ENCODE peak calls at places on chromosomes 1 and 21, in ten cellular contexts. G is mesendoderm; P is posterior vena cava; L is lower lobe of right lung; D is activated gamma-delta T cell treated with Interleukin-2 at 50 U/mL for 16 hours; Y is stomach; X is MV-4-11; K is WTC11; N is T-helper 2 cell; J is activated T-helper 9 cell treated with anti-CD3 and anti-CD28 coated beads, Interleukin-2, amount 50 U/mL, for 16 hours. F is an unnamed sample.

GRCh38 chr1:15360681-15361080 is 49.0 kb upstream of the EFHD2 start:
- DNase-seq in P (no peak), L (no peak), Y (no peak), G (no peak), D (no peak), N (no peak), J (no peak), K (no peak), X (no peak), F (no peak)

GRCh38 chr1:66503841-66504470 is 30.0 kb upstream of the SGIP1 start:
- DNase-seq in J (no peak), D (no peak), L (no peak), N (no peak), G (peak; percentile 73), P (no peak), X (peak; percentile 45), Y (peak; percentile 35), K (peak; percentile 59), F (no peak)

GRCh38 chr1:3926956-3927355 is 26.9 kb upstream of the C1orf174 start:
- DNase-seq in K (no peak), G (no peak), X (no peak), J (no peak), Y (no peak), L (no peak), N (no peak), P (no peak), D (no peak), F (no peak)

GRCh38 chr1:25190260-25190659 is 42.0 kb downstream of the SYF2 start:
- DNase-seq in D (no peak), K (no peak), X (no peak), N (no peak), J (no peak), L (no peak), Y (no peak), P (no peak), G (no peak), F (no peak)

GRCh38 chr21:16533692-16534407 is 804.1 kb downstream of the USP25 start:
- DNase-seq in K (no peak), L (no peak), X (no peak), J (no peak), D (no peak), N (no peak), P (no peak), Y (no peak), G (no peak), F (no peak)

GRCh38 chr1:53393325-53393792 is 65.5 kb upstream of the LRP8 start:
- DNase-seq in N (peak; percentile 31), G (peak; percentile 80), Y (peak; percentile 81), P (peak; percentile 91), X (peak; percentile 6), J (peak; percentile 61), D (peak; percentile 73), L (peak; percentile 78), K (peak; percentile 87), F (no peak)

GRCh38 chr1:33137800-33138199 is 44.0 kb downstream of the TRIM62 start:
- DNase-seq in K (peak; percentile 86), Y (peak; percentile 32), N (no peak), X (no peak), G (peak; percentile 79), D (peak; percentile 34), J (no peak), L (no peak), P (peak; percentile 83), F (peak; percentile 11)

GRCh38 chr1:40431385-40431784 is 18.9 kb upstream of the ZFP69B start:
- DNase-seq in G (no peak), L (no peak), D (no peak), N (no peak), P (no peak), Y (no peak), J (no peak), X (no peak), K (no peak), F (no peak)

GRCh38 chr1:86861424-86861823 is 52.5 kb downstream of the SELENOF start:
- DNase-seq in Y (no peak), L (no peak), K (no peak), P (no peak), G (no peak), X (no peak), D (no peak), J (no peak), N (no peak), F (no peak)

GRCh38 chr1:95863086-95863485 is 629.1 kb downstream of the RWDD3 start:
- DNase-seq in P (no peak), N (no peak), D (no peak), Y (no peak), J (no peak), X (no peak), G (no peak), K (no peak), L (no peak), F (no peak)

GRCh38 chr1:157312270-157312812 is 174.1 kb upstream of the ETV3 start:
- DNase-seq in P (no peak), D (no peak), J (no peak), Y (no peak), G (peak; percentile 21), N (no peak), K (no peak), L (no peak), X (no peak), F (no peak)

GRCh38 chr1:109392788-109393580 is 4.7 kb downstream of the SORT1 start:
- DNase-seq in X (peak; percentile 64), Y (peak; percentile 65), N (no peak), K (no peak), D (no peak), P (no peak), G (no peak), L (peak; percentile 78), J (no peak), F (no peak)

GRCh38 chr1:192669174-192669573 is 33.2 kb downstream of the RGS13 start:
- DNase-seq in K (no peak), Y (no peak), X (no peak), G (no peak), L (no peak), D (no peak), N (no peak), J (no peak), P (no peak), F (no peak)

GRCh38 chr1:53110370-53111072 is 31.9 kb downstream of the SLC1A7 start:
- DNase-seq in N (no peak), P (no peak), K (no peak), Y (peak; percentile 48), J (no peak), G (no peak), D (no peak), L (peak; percentile 78), X (peak; percentile 94), F (no peak)

GRCh38 chr1:15311886-15312285 is 64.9 kb downstream of the FHAD1 start:
- DNase-seq in X (peak; percentile 13), J (no peak), G (no peak), D (no peak), P (no peak), K (no peak), N (no peak), L (no peak), Y (no peak), F (no peak)

GRCh38 chr1:191851799-191852595 is 306.3 kb upstream of the RGS18 start:
- DNase-seq in P (no peak), D (no peak), K (no peak), G (no peak), N (no peak), X (no peak), Y (no peak), J (no peak), L (no peak), F (no peak)

GRCh38 chr1:15153842-15154479 is 414 bp downstream of the TMEM51 start:
- DNase-seq in Y (peak; percentile 73), G (peak; percentile 76), P (peak; percentile 88), N (no peak), L (peak; percentile 75), K (peak; percentile 85), X (no peak), J (no peak), D (no peak), F (no peak)

GRCh38 chr1:72777918-72778317 is 495.6 kb upstream of the NEGR1 start:
- DNase-seq in X (no peak), G (peak; percentile 59), N (no peak), J (no peak), D (no peak), L (no peak), P (no peak), K (no peak), Y (no peak), F (no peak)

GRCh38 chr1:24021403-24022266 is 41.5 kb upstream of the SRSF10 start:
- DNase-seq in J (no peak), G (no peak), Y (peak; percentile 69), N (no peak), X (no peak), P (no peak), K (no peak), D (no peak), L (no peak), F (no peak)

GRCh38 chr1:158691907-158692306 is 5.4 kb upstream of the SPTA1 start:
- DNase-seq in J (no peak), X (no peak), N (no peak), L (no peak), K (no peak), Y (no peak), G (no peak), D (no peak), P (no peak), F (no peak)

GRCh38 chr1:51313268-51313852 is 17.0 kb downstream of the TTC39A start:
- DNase-seq in N (no peak), X (no peak), Y (no peak), L (peak; percentile 35), P (peak; percentile 52), J (no peak), G (peak; percentile 79), K (peak; percentile 54), D (no peak), F (no peak)

GRCh38 chr1:160779662-160780397 is 16.1 kb upstream of the LY9 start:
- DNase-seq in G (peak; percentile 90), Y (no peak), D (peak; percentile 40), N (no peak), P (no peak), J (no peak), K (peak; percentile 84), X (no peak), L (no peak), F (no peak)

GRCh38 chr1:225845633-225846259 is 35.8 kb downstream of the EPHX1 start:
- DNase-seq in X (peak; percentile 20), D (no peak), Y (peak; percentile 72), P (peak; percentile 94), J (no peak), K (peak; percentile 90), L (peak; percentile 77), N (no peak), G (peak; percentile 98), F (no peak)

GRCh38 chr21:36716836-36717235 is 17.9 kb downstream of the SIM2 start:
- DNase-seq in D (no peak), N (no peak), L (no peak), P (no peak), K (no peak), G (no peak), X (no peak), Y (no peak), J (no peak), F (no peak)

GRCh38 chr1:21654209-21654608 is 14.9 kb downstream of the RAP1GAP start:
- DNase-seq in G (no peak), P (no peak), N (no peak), K (no peak), D (no peak), J (no peak), L (peak; percentile 3), Y (no peak), X (no peak), F (no peak)

GRCh38 chr1:21888500-21888899 is 48.6 kb downstream of the HSPG2 start:
- DNase-seq in X (no peak), K (no peak), J (no peak), N (no peak), P (no peak), D (no peak), L (no peak), Y (no peak), G (no peak), F (no peak)

GRCh38 chr1:82704966-82705365 is 904.2 kb downstream of the ADGRL2 start:
- DNase-seq in P (no peak), K (no peak), J (no peak), L (no peak), N (no peak), G (no peak), D (no peak), X (no peak), Y (no peak), F (no peak)

GRCh38 chr1:215151841-215152240 is 69.3 kb downstream of the KCNK2 start:
- DNase-seq in P (no peak), J (no peak), G (no peak), N (no peak), Y (no peak), K (no peak), D (no peak), L (no peak), X (no peak), F (no peak)

F was measured in activated CD8-positive, alpha-beta memory T cell treated with anti-CD3 and anti-CD28 coated beads for 1 hour.